ENCODE peak calls at places on chromosomes 2 and 18, in four cellular contexts. One of them, this sample, is unnamed.

GRCh38 chr2:61471905-61472805 is 1.3 kb upstream of the USP34 start:
- DNase-seq in H1: no peak
- DNase-seq in K562: peak
- DNase-seq in HepG2: peak
- DNase-seq in this sample: peak

GRCh38 chr18:62603211-62603610 is 80.4 kb downstream of the ZCCHC2 start:
- DNase-seq in H1: no peak
- DNase-seq in K562: no peak
- DNase-seq in HepG2: no peak
- DNase-seq in this sample: no peak

GRCh38 chr2:208906330-208906729 is 499.7 kb downstream of the PTH2R start:
- DNase-seq in H1: peak
- DNase-seq in K562: no peak
- DNase-seq in HepG2: no peak
- DNase-seq in this sample: no peak

GRCh38 chr18:23719634-23720201 is 30.5 kb downstream of the LAMA3 start:
- DNase-seq in H1: peak
- DNase-seq in K562: peak
- DNase-seq in HepG2: peak
- DNase-seq in this sample: peak

GRCh38 chr18:37019157-37019571 is 190.2 kb downstream of the KIAA1328 start:
- DNase-seq in H1: peak
- DNase-seq in K562: no peak
- DNase-seq in HepG2: peak
- DNase-seq in this sample: no peak

GRCh38 chr2:226601881-226602280 is 197.7 kb downstream of the IRS1 start:
- DNase-seq in H1: no peak
- DNase-seq in K562: no peak
- DNase-seq in HepG2: no peak
- DNase-seq in this sample: no peak

GRCh38 chr2:10392951-10393647 is 55.0 kb downstream of the ODC1 start:
- DNase-seq in H1: no peak
- DNase-seq in K562: peak
- DNase-seq in HepG2: no peak
- DNase-seq in this sample: no peak

GRCh38 chr2:100876231-100876860 is 56.4 kb downstream of the NPAS2 start:
- DNase-seq in H1: no peak
- DNase-seq in K562: no peak
- DNase-seq in HepG2: no peak
- DNase-seq in this sample: no peak

GRCh38 chr2:144452169-144453038 is 67.5 kb downstream of the ZEB2 start:
- DNase-seq in H1: no peak
- DNase-seq in K562: peak
- DNase-seq in HepG2: no peak
- DNase-seq in this sample: peak

GRCh38 chr2:217806480-217806760 is 196.4 kb downstream of the TNS1 start:
- DNase-seq in H1: no peak
- DNase-seq in K562: no peak
- DNase-seq in HepG2: no peak
- DNase-seq in this sample: no peak

GRCh38 chr2:7007846-7008741 is 90.9 kb downstream of the RNF144A start:
- DNase-seq in H1: no peak
- DNase-seq in K562: peak
- DNase-seq in HepG2: no peak
- DNase-seq in this sample: no peak

GRCh38 chr2:18910843-18911242 is 321.5 kb upstream of the NT5C1B start:
- DNase-seq in H1: no peak
- DNase-seq in K562: no peak
- DNase-seq in HepG2: no peak
- DNase-seq in this sample: no peak

GRCh38 chr2:80348953-80349352 is 44.4 kb upstream of the LRRTM1 start:
- DNase-seq in H1: no peak
- DNase-seq in K562: no peak
- DNase-seq in HepG2: no peak
- DNase-seq in this sample: no peak

GRCh38 chr2:80354858-80355257 is 50.3 kb upstream of the LRRTM1 start:
- DNase-seq in H1: no peak
- DNase-seq in K562: no peak
- DNase-seq in HepG2: no peak
- DNase-seq in this sample: no peak

GRCh38 chr2:80348078-80348477 is 43.5 kb upstream of the LRRTM1 start:
- DNase-seq in H1: no peak
- DNase-seq in K562: no peak
- DNase-seq in HepG2: no peak
- DNase-seq in this sample: no peak

GRCh38 chr2:80351229-80351628 is 46.7 kb upstream of the LRRTM1 start:
- DNase-seq in H1: no peak
- DNase-seq in K562: no peak
- DNase-seq in HepG2: no peak
- DNase-seq in this sample: no peak
- TF ChIP-seq RNF2 in H1: no peak
- TF ChIP-seq RNF2 in K562: no peak
- TF ChIP-seq RNF2 in HepG2: no peak
- TF ChIP-seq RNF2 in this sample: no peak

GRCh38 chr18:48442761-48443160 is 33.6 kb upstream of the ZBTB7C start:
- DNase-seq in H1: no peak
- DNase-seq in K562: no peak
- DNase-seq in HepG2: no peak
- DNase-seq in this sample: no peak

GRCh38 chr18:48445540-48445939 is 36.4 kb upstream of the ZBTB7C start:
- DNase-seq in H1: peak
- DNase-seq in K562: peak
- DNase-seq in HepG2: peak
- DNase-seq in this sample: peak

GRCh38 chr18:48436907-48437306 is 27.7 kb upstream of the ZBTB7C start:
- DNase-seq in H1: no peak
- DNase-seq in K562: no peak
- DNase-seq in HepG2: no peak
- DNase-seq in this sample: no peak

GRCh38 chr18:48440924-48441323 is 31.7 kb upstream of the ZBTB7C start:
- DNase-seq in H1: no peak
- DNase-seq in K562: no peak
- DNase-seq in HepG2: no peak
- DNase-seq in this sample: no peak

GRCh38 chr18:48441405-48441881 is 32.3 kb upstream of the ZBTB7C start:
- DNase-seq in H1: no peak
- DNase-seq in K562: no peak
- DNase-seq in HepG2: no peak
- DNase-seq in this sample: no peak
- TF ChIP-seq RNF2 in H1: no peak
- TF ChIP-seq RNF2 in K562: no peak
- TF ChIP-seq RNF2 in HepG2: no peak
- TF ChIP-seq RNF2 in this sample: no peak

GRCh38 chr2:16263241-16263890 is 323.0 kb downstream of the MYCN start:
- DNase-seq in H1: no peak
- DNase-seq in K562: no peak
- DNase-seq in HepG2: no peak
- DNase-seq in this sample: no peak

GRCh38 chr2:16262516-16263178 is 322.3 kb downstream of the MYCN start:
- DNase-seq in H1: no peak
- DNase-seq in K562: no peak
- DNase-seq in HepG2: no peak
- DNase-seq in this sample: no peak

GRCh38 chr2:16264931-16265540 is 324.7 kb downstream of the MYCN start:
- DNase-seq in H1: no peak
- DNase-seq in K562: no peak
- DNase-seq in HepG2: no peak
- DNase-seq in this sample: no peak

GRCh38 chr2:16266571-16266970 is 326.2 kb downstream of the MYCN start:
- DNase-seq in H1: no peak
- DNase-seq in K562: no peak
- DNase-seq in HepG2: no peak
- DNase-seq in this sample: no peak

DNA sequence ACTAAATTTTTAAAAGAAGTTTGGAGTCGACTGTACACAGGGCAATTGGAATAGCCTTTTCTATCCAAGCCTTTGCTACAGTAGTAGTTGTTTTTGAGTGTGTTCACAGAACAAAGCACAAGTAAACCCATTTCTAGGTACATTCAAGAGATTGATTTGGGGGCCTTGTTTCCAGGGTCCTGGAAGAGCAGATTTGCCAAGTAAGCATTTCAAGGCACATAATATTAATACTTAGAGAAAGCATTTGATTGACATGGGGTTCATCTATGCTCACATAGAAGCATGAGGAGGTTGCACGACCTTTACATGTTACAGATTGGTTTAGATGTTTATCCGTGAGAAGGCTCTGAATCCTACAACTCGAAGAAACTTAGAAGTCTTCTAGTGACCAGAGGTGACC is 324.1 kb downstream of the MYCN start:
- DNase-seq in H1: no peak
- DNase-seq in K562: no peak
- DNase-seq in HepG2: no peak
- DNase-seq in this sample: no peak
- TF ChIP-seq RNF2 in H1: no peak
- TF ChIP-seq RNF2 in K562: no peak
- TF ChIP-seq RNF2 in HepG2: no peak
- TF ChIP-seq RNF2 in this sample: no peak

GRCh38 chr18:46051731-46052461 is 20.2 kb downstream of the PSTPIP2 start:
- DNase-seq in H1: no peak
- DNase-seq in K562: no peak
- DNase-seq in HepG2: peak
- DNase-seq in this sample: peak
- TF ChIP-seq RNF2 in H1: no peak
- TF ChIP-seq RNF2 in K562: no peak
- TF ChIP-seq RNF2 in HepG2: no peak
- TF ChIP-seq RNF2 in this sample: no peak

GRCh38 chr2:40043191-40043590 is 264.1 kb upstream of the THUMPD2 start:
- DNase-seq in H1: no peak
- DNase-seq in K562: no peak
- DNase-seq in HepG2: no peak
- DNase-seq in this sample: no peak
- TF ChIP-seq RNF2 in H1: no peak
- TF ChIP-seq RNF2 in K562: no peak
- TF ChIP-seq RNF2 in HepG2: no peak
- TF ChIP-seq RNF2 in this sample: no peak

GRCh38 chr2:223889133-223889769 is 51.9 kb upstream of the AP1S3 start:
- DNase-seq in H1: no peak
- DNase-seq in K562: no peak
- DNase-seq in HepG2: no peak
- DNase-seq in this sample: no peak

GRCh38 chr2:223882715-223883114 is 45.3 kb upstream of the AP1S3 start:
- DNase-seq in H1: no peak
- DNase-seq in K562: no peak
- DNase-seq in HepG2: no peak
- DNase-seq in this sample: no peak

GRCh38 chr2:223884399-223884798 is 47.0 kb upstream of the AP1S3 start:
- DNase-seq in H1: no peak
- DNase-seq in K562: no peak
- DNase-seq in HepG2: no peak
- DNase-seq in this sample: no peak

GRCh38 chr2:223888251-223888650 is 50.9 kb upstream of the AP1S3 start:
- DNase-seq in H1: no peak
- DNase-seq in K562: no peak
- DNase-seq in HepG2: no peak
- DNase-seq in this sample: no peak

DNA sequence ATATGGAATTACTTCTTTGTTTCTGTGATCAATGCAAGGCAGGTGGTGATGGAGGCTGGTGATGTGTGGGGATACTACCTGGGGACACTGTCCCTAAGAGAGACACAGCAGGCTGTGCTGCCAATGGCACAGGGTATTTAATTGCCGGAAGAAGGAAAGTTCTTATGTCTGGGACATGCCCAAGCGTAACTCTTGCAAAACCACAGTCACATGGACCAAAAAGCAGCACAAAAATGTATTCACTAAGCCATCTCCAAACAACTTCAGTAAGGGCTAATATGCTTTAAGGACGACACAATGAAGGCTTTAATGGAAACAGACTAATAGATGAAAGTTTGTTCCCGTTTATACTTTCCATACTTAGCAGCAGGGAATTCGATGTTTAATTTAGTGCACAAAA is 49.7 kb upstream of the AP1S3 start:
- DNase-seq in H1: no peak
- DNase-seq in K562: no peak
- DNase-seq in HepG2: peak
- DNase-seq in this sample: no peak
- TF ChIP-seq RNF2 in H1: no peak
- TF ChIP-seq RNF2 in K562: no peak
- TF ChIP-seq RNF2 in HepG2: no peak
- TF ChIP-seq RNF2 in this sample: no peak

GRCh38 chr2:241733391-241734207 is 831 bp upstream of the D2HGDH start:
- DNase-seq in H1: no peak
- DNase-seq in K562: no peak
- DNase-seq in HepG2: no peak
- DNase-seq in this sample: no peak
- TF ChIP-seq RNF2 in H1: no peak
- TF ChIP-seq RNF2 in K562: no peak
- TF ChIP-seq RNF2 in HepG2: no peak
- TF ChIP-seq RNF2 in this sample: no peak

GRCh38 chr18:45910405-45911023 is 56.6 kb downstream of the EPG5 start:
- DNase-seq in H1: peak
- DNase-seq in K562: peak
- DNase-seq in HepG2: peak
- DNase-seq in this sample: peak
- TF ChIP-seq RNF2 in H1: no peak
- TF ChIP-seq RNF2 in K562: no peak
- TF ChIP-seq RNF2 in HepG2: no peak
- TF ChIP-seq RNF2 in this sample: no peak